ENCODE peak calls at places on chromosomes 16 and 17, in nine cellular contexts. W, X, O, S, A, R, V, Y and H are unnamed samples.

GRCh38 chr17:57739402-57740224 is 5.5 kb downstream of the CCDC182 start:
- DNase-seq in W (peak), X (no peak), O (peak), S (no peak), A (no peak), R (no peak), V (no peak), Y (no peak), H (no peak)

GRCh38 chr17:8742274-8742673 is 2.4 kb downstream of the CCDC42 start:
- DNase-seq in W (no peak), X (no peak), O (no peak), S (no peak), A (no peak), R (no peak), V (no peak), Y (no peak), H (no peak)

GRCh38 chr17:69607162-69607834 is 192.8 kb downstream of the MAP2K6 start:
- DNase-seq in W (no peak), X (peak), O (peak), S (no peak), A (peak), R (peak), V (no peak), Y (peak), H (no peak)

GRCh38 chr17:49984776-49985175 is 10.2 kb downstream of the DLX3 start:
- DNase-seq in W (no peak), X (no peak), O (no peak), S (no peak), A (no peak), R (no peak), V (no peak), Y (no peak), H (no peak)

GRCh38 chr16:17076121-17076757 is 394.5 kb downstream of the XYLT1 start:
- DNase-seq in W (no peak), X (no peak), O (no peak), S (no peak), A (no peak), R (no peak), V (no peak), Y (no peak), H (no peak)

GRCh38 chr17:81582769-81583168 is 30.6 kb upstream of the FAAP100 start:
- DNase-seq in W (no peak), X (no peak), O (no peak), S (no peak), A (no peak), R (peak), V (no peak), Y (no peak), H (no peak)

GRCh38 chr17:17082878-17083277 is 40.6 kb downstream of the MPRIP start:
- DNase-seq in W (no peak), X (no peak), O (no peak), S (no peak), A (no peak), R (no peak), V (no peak), Y (no peak), H (no peak)

GRCh38 chr16:72673118-72673517 is 374.8 kb downstream of the ZFHX3 start:
- DNase-seq in W (no peak), X (no peak), O (no peak), S (no peak), A (no peak), R (no peak), V (no peak), Y (no peak), H (no peak)

GRCh38 chr16:4240624-4241023 is 1.3 kb downstream of the SRL start:
- DNase-seq in W (no peak), X (no peak), O (no peak), S (no peak), A (no peak), R (peak), V (no peak), Y (no peak), H (no peak)

GRCh38 chr17:41635121-41636097 is 11.0 kb upstream of the KRT17 start:
- DNase-seq in W (no peak), X (no peak), O (no peak), S (no peak), A (no peak), R (peak), V (no peak), Y (no peak), H (no peak)

GRCh38 chr16:30184430-30185140 is 1.2 kb downstream of the CORO1A start:
- DNase-seq in W (no peak), X (no peak), O (peak), S (peak), A (no peak), R (peak), V (no peak), Y (no peak), H (no peak)

GRCh38 chr17:38546396-38546795 is 59.4 kb downstream of the SRCIN1 start:
- DNase-seq in W (no peak), X (no peak), O (no peak), S (no peak), A (no peak), R (no peak), V (no peak), Y (no peak), H (no peak)

GRCh38 chr17:83055911-83056582 is 23.4 kb upstream of the METRNL start:
- DNase-seq in W (no peak), X (peak), O (no peak), S (no peak), A (no peak), R (no peak), V (no peak), Y (peak), H (no peak)

GRCh38 chr16:88691129-88691813 is 5.0 kb upstream of the SNAI3 start:
- DNase-seq in W (no peak), X (no peak), O (no peak), S (no peak), A (no peak), R (no peak), V (no peak), Y (no peak), H (no peak)

GRCh38 chr17:50043290-50044148 is 12.4 kb upstream of the ITGA3 start:
- DNase-seq in W (no peak), X (no peak), O (no peak), S (no peak), A (no peak), R (peak), V (no peak), Y (no peak), H (no peak)

GRCh38 chr17:62760059-62760887 is 47.8 kb downstream of the MARCHF10 start:
- DNase-seq in W (no peak), X (no peak), O (no peak), S (no peak), A (no peak), R (no peak), V (no peak), Y (no peak), H (no peak)

GRCh38 chr17:48443712-48444111 is 13.7 kb upstream of the SKAP1 start:
- DNase-seq in W (no peak), X (no peak), O (no peak), S (no peak), A (no peak), R (no peak), V (no peak), Y (no peak), H (no peak)

GRCh38 chr17:50165867-50166517 is at the start of gene SGCA:
- DNase-seq in W (no peak), X (no peak), O (no peak), S (no peak), A (no peak), R (peak), V (no peak), Y (no peak), H (no peak)

GRCh38 chr17:10772425-10773380 is 31.2 kb downstream of the TMEM238L start:
- DNase-seq in W (peak), X (no peak), O (no peak), S (no peak), A (no peak), R (no peak), V (no peak), Y (peak), H (no peak)

GRCh38 chr16:68921654-68922053 is 78.3 kb downstream of the TANGO6 start:
- DNase-seq in W (no peak), X (no peak), O (no peak), S (no peak), A (no peak), R (no peak), V (no peak), Y (no peak), H (no peak)

GRCh38 chr17:9811086-9811485 is 10.8 kb downstream of the GSG1L2 start:
- DNase-seq in W (no peak), X (no peak), O (no peak), S (no peak), A (no peak), R (no peak), V (no peak), Y (no peak), H (no peak)

GRCh38 chr17:48002920-48003685 is 32.2 kb downstream of the CDK5RAP3 start:
- DNase-seq in W (no peak), X (no peak), O (peak), S (no peak), A (no peak), R (no peak), V (no peak), Y (peak), H (no peak)

GRCh38 chr17:31448467-31449077 is 57.1 kb downstream of the RAB11FIP4 start:
- DNase-seq in W (no peak), X (no peak), O (no peak), S (no peak), A (no peak), R (no peak), V (no peak), Y (no peak), H (no peak)

GRCh38 chr17:32161506-32162365 is 19.4 kb downstream of the RHOT1 start:
- DNase-seq in W (no peak), X (peak), O (no peak), S (no peak), A (no peak), R (no peak), V (no peak), Y (peak), H (no peak)

GRCh38 chr17:30239089-30239462 is 3.6 kb upstream of the SLC6A4 start:
- DNase-seq in W (no peak), X (no peak), O (peak), S (no peak), A (no peak), R (no peak), V (no peak), Y (no peak), H (no peak)

GRCh38 chr17:82931696-82932060 is 91.9 kb upstream of the ZNF750 start:
- DNase-seq in W (no peak), X (peak), O (no peak), S (no peak), A (no peak), R (peak), V (no peak), Y (peak), H (no peak)

GRCh38 chr17:36942631-36943125 is 5.4 kb downstream of the LHX1 start:
- DNase-seq in W (no peak), X (no peak), O (no peak), S (no peak), A (no peak), R (no peak), V (no peak), Y (no peak), H (no peak)

GRCh38 chr16:49658491-49658890 is 197.4 kb downstream of the ZNF423 start:
- DNase-seq in W (no peak), X (peak), O (no peak), S (no peak), A (no peak), R (peak), V (no peak), Y (no peak), H (no peak)

GRCh38 chr17:72426321-72426720 is 305.5 kb downstream of the SOX9 start:
- DNase-seq in W (no peak), X (no peak), O (no peak), S (no peak), A (no peak), R (no peak), V (no peak), Y (no peak), H (no peak)

GRCh38 chr17:3986270-3986938 is 22.2 kb upstream of the ATP2A3 start:
- DNase-seq in W (no peak), X (no peak), O (no peak), S (no peak), A (no peak), R (no peak), V (no peak), Y (no peak), H (no peak)

GRCh38 chr16:26983426-26983825 is 83.3 kb upstream of the C16orf82 start:
- DNase-seq in W (no peak), X (no peak), O (no peak), S (no peak), A (no peak), R (no peak), V (no peak), Y (no peak), H (no peak)

GRCh38 chr16:85675528-85675927 is 13.2 kb downstream of the GINS2 start:
- DNase-seq in W (no peak), X (no peak), O (no peak), S (no peak), A (no peak), R (no peak), V (no peak), Y (peak), H (no peak)

GRCh38 chr17:21549107-21549687 is 143.1 kb upstream of the KCNJ18 start:
- DNase-seq in W (no peak), X (no peak), O (no peak), S (no peak), A (no peak), R (no peak), V (no peak), Y (peak), H (no peak)

GRCh38 chr16:87305505-87306391 is 11.4 kb downstream of the C16orf95 start:
- DNase-seq in W (no peak), X (no peak), O (peak), S (no peak), A (no peak), R (no peak), V (no peak), Y (no peak), H (no peak)